ENCODE peak calls at places on chromosome 22, in four cellular contexts. W is stimulated activated CD8-positive, alpha-beta memory T cell treated with anti-CD3 and anti-CD28 coated beads, Interleukin-15, amount 100 ng/mL, for 1 hour; N is amygdala; A is T1000. S is an unnamed sample.

GRCh38 chr22:37218399-37218770 is 6.1 kb upstream of the SSTR3 start:
- DNase-seq in W (no peak), N (no peak), A (no peak), S (no peak)

GRCh38 chr22:48856308-48856615 is 971.4 kb downstream of the BRD1 start:
- DNase-seq in W (no peak), N (no peak), A (no peak), S (no peak)

GRCh38 chr22:46537946-46538815 is 761 bp upstream of the CELSR1 start:
- DNase-seq in W (no peak), N (no peak), A (no peak), S (no peak)

GRCh38 chr22:35102663-35103062 is 36.7 kb downstream of the ISX start:
- DNase-seq in W (no peak), N (no peak), A (no peak), S (no peak)

GRCh38 chr22:43750751-43751150 is 61.4 kb downstream of the EFCAB6 start:
- DNase-seq in W (no peak), N (no peak), A (no peak), S (no peak)

GRCh38 chr22:23251445-23252093 is 71.3 kb downstream of the BCR start:
- DNase-seq in W (no peak), N (no peak), A (peak), S (no peak)

GRCh38 chr22:39997939-39998726 is 3.4 kb downstream of the FAM83F start:
- DNase-seq in W (no peak), N (no peak), A (no peak), S (no peak)

GRCh38 chr22:10780281-10780680 is 4747.7 kb upstream of the OR11H1 start:
- DNase-seq in W (no peak), N (no peak), A (no peak), S (no peak)

GRCh38 chr22:41968601-41969000 is 642 bp upstream of the SEPTIN3 start:
- DNase-seq in W (no peak), N (no peak), A (no peak), S (no peak)

GRCh38 chr22:44621401-44622146 is 80.4 kb upstream of the PRR5 start:
- DNase-seq in W (no peak), N (no peak), A (no peak), S (no peak)

GRCh38 chr22:31626427-31627150 is 35.4 kb downstream of the PISD start:
- DNase-seq in W (no peak), N (no peak), A (no peak), S (no peak)

GRCh38 chr22:50473088-50473487 is 1.7 kb downstream of the SBF1 start:
- DNase-seq in W (no peak), N (no peak), A (no peak), S (no peak)

GRCh38 chr22:48004936-48005335 is 1242.5 kb downstream of the TBC1D22A start:
- DNase-seq in W (no peak), N (no peak), A (no peak), S (no peak)

GRCh38 chr22:36277482-36278291 is 24.8 kb downstream of the APOL1 start:
- DNase-seq in W (peak), N (no peak), A (no peak), S (peak)

GRCh38 chr22:45006873-45007246 is 2.9 kb downstream of the PHF21B start:
- DNase-seq in W (no peak), N (no peak), A (no peak), S (no peak)

GRCh38 chr22:17267661-17268330 is 48.6 kb upstream of the ADA2 start:
- DNase-seq in W (no peak), N (no peak), A (no peak), S (no peak)

GRCh38 chr22:22935546-22936157 is 48.0 kb downstream of the IGLL5 start:
- DNase-seq in W (no peak), N (no peak), A (no peak), S (no peak)

GRCh38 chr22:38153821-38154562 is 27.6 kb downstream of the PLA2G6 start:
- DNase-seq in W (no peak), N (no peak), A (no peak), S (no peak)

GRCh38 chr22:19464975-19465374 is 14.0 kb downstream of the UFD1 start:
- DNase-seq in W (no peak), N (no peak), A (no peak), S (no peak)

S was measured in NCI-H1048.